ENCODE peak calls at places on chromosomes 1 and 21, in five cellular contexts. One of them, this sample, is unnamed.

GRCh38 chr1:247105966-247106365 is 1.8 kb upstream of the ZNF669 start:
- DNase-seq in A549: no peak
- DNase-seq in GM23338: no peak
- DNase-seq in K562: no peak
- DNase-seq in GM12878: no peak
- DNase-seq in this sample: no peak

GRCh38 chr1:80582980-80583379 is 1217.8 kb upstream of the ADGRL2 start:
- DNase-seq in A549: no peak
- DNase-seq in GM23338: no peak
- DNase-seq in K562: no peak
- DNase-seq in GM12878: no peak
- DNase-seq in this sample: no peak

GRCh38 chr1:223500560-223501425 is 107.6 kb downstream of the CCDC185 start:
- DNase-seq in A549: peak
- DNase-seq in GM23338: peak
- DNase-seq in K562: no peak
- DNase-seq in GM12878: no peak
- DNase-seq in this sample: no peak

GRCh38 chr1:209785592-209785991 is 1.2 kb upstream of the C1orf74 start:
- DNase-seq in A549: no peak
- DNase-seq in GM23338: no peak
- DNase-seq in K562: no peak
- DNase-seq in GM12878: no peak
- DNase-seq in this sample: no peak

GRCh38 chr21:32994305-32994704 is 31.4 kb upstream of the OLIG2 start:
- DNase-seq in A549: no peak
- DNase-seq in GM23338: peak
- DNase-seq in K562: peak
- DNase-seq in GM12878: no peak
- DNase-seq in this sample: no peak

GRCh38 chr1:204018460-204018859 is 54.5 kb upstream of the SOX13 start:
- DNase-seq in A549: no peak
- DNase-seq in GM23338: no peak
- DNase-seq in K562: no peak
- DNase-seq in GM12878: no peak
- DNase-seq in this sample: no peak

GRCh38 chr1:18972531-18972930 is 16.1 kb upstream of the IFFO2 start:
- DNase-seq in A549: peak
- DNase-seq in GM23338: no peak
- DNase-seq in K562: no peak
- DNase-seq in GM12878: no peak
- DNase-seq in this sample: no peak

GRCh38 chr1:36126005-36126716 is 1.1 kb upstream of the COL8A2 start:
- DNase-seq in A549: no peak
- DNase-seq in GM23338: peak
- DNase-seq in K562: no peak
- DNase-seq in GM12878: no peak
- DNase-seq in this sample: no peak

GRCh38 chr1:43305461-43305860 is 4.7 kb downstream of the TIE1 start:
- DNase-seq in A549: no peak
- DNase-seq in GM23338: no peak
- DNase-seq in K562: no peak
- DNase-seq in GM12878: no peak
- DNase-seq in this sample: no peak

GRCh38 chr1:76141898-76142297 is 67.4 kb downstream of the ST6GALNAC3 start:
- DNase-seq in A549: no peak
- DNase-seq in GM23338: peak
- DNase-seq in K562: no peak
- DNase-seq in GM12878: no peak
- DNase-seq in this sample: no peak

GRCh38 chr1:67307251-67308060 is at the start of gene IL12RB2:
- DNase-seq in A549: no peak
- DNase-seq in GM23338: peak
- DNase-seq in K562: no peak
- DNase-seq in GM12878: no peak
- DNase-seq in this sample: no peak

GRCh38 chr1:172638885-172639831 is 19.7 kb upstream of the FASLG start:
- DNase-seq in A549: peak
- DNase-seq in GM23338: no peak
- DNase-seq in K562: no peak
- DNase-seq in GM12878: peak
- DNase-seq in this sample: peak

GRCh38 chr1:239819075-239819474 is 272.6 kb upstream of the FMN2 start:
- DNase-seq in A549: no peak
- DNase-seq in GM23338: peak
- DNase-seq in K562: no peak
- DNase-seq in GM12878: no peak
- DNase-seq in this sample: no peak

GRCh38 chr1:246319111-246319510 is 188.0 kb downstream of the SMYD3 start:
- DNase-seq in A549: no peak
- DNase-seq in GM23338: no peak
- DNase-seq in K562: no peak
- DNase-seq in GM12878: no peak
- DNase-seq in this sample: no peak

GRCh38 chr1:179761296-179761695 is 18.2 kb downstream of the FAM163A start:
- DNase-seq in A549: no peak
- DNase-seq in GM23338: no peak
- DNase-seq in K562: no peak
- DNase-seq in GM12878: no peak
- DNase-seq in this sample: no peak

GRCh38 chr1:60037061-60037460 is 36.5 kb downstream of the C1orf87 start:
- DNase-seq in A549: no peak
- DNase-seq in GM23338: no peak
- DNase-seq in K562: no peak
- DNase-seq in GM12878: no peak
- DNase-seq in this sample: no peak

GRCh38 chr1:230828421-230828820 is 39.9 kb downstream of the C1orf198 start:
- DNase-seq in A549: no peak
- DNase-seq in GM23338: no peak
- DNase-seq in K562: no peak
- DNase-seq in GM12878: no peak
- DNase-seq in this sample: no peak

GRCh38 chr1:1665815-1666251 is 7.0 kb upstream of the CDK11B start:
- DNase-seq in A549: peak
- DNase-seq in GM23338: peak
- DNase-seq in K562: peak
- DNase-seq in GM12878: no peak
- DNase-seq in this sample: no peak

GRCh38 chr1:30012455-30013440 is 710.6 kb downstream of the MATN1 start:
- DNase-seq in A549: no peak
- DNase-seq in GM23338: no peak
- DNase-seq in K562: no peak
- DNase-seq in GM12878: no peak
- DNase-seq in this sample: no peak

GRCh38 chr21:33789697-33790096 is 125.9 kb downstream of the ATP5PO start:
- DNase-seq in A549: no peak
- DNase-seq in GM23338: no peak
- DNase-seq in K562: no peak
- DNase-seq in GM12878: no peak
- DNase-seq in this sample: no peak

GRCh38 chr1:204027446-204027845 is 45.5 kb upstream of the SOX13 start:
- DNase-seq in A549: no peak
- DNase-seq in GM23338: no peak
- DNase-seq in K562: no peak
- DNase-seq in GM12878: no peak
- DNase-seq in this sample: no peak

GRCh38 chr21:33968082-33968997 is 52.7 kb upstream of the ATP5PO start:
- DNase-seq in A549: peak
- DNase-seq in GM23338: peak
- DNase-seq in K562: peak
- DNase-seq in GM12878: no peak
- DNase-seq in this sample: peak

GRCh38 chr1:232709339-232709738 is 79.4 kb upstream of the SIPA1L2 start:
- DNase-seq in A549: no peak
- DNase-seq in GM23338: no peak
- DNase-seq in K562: no peak
- DNase-seq in GM12878: no peak
- DNase-seq in this sample: no peak

DNA sequence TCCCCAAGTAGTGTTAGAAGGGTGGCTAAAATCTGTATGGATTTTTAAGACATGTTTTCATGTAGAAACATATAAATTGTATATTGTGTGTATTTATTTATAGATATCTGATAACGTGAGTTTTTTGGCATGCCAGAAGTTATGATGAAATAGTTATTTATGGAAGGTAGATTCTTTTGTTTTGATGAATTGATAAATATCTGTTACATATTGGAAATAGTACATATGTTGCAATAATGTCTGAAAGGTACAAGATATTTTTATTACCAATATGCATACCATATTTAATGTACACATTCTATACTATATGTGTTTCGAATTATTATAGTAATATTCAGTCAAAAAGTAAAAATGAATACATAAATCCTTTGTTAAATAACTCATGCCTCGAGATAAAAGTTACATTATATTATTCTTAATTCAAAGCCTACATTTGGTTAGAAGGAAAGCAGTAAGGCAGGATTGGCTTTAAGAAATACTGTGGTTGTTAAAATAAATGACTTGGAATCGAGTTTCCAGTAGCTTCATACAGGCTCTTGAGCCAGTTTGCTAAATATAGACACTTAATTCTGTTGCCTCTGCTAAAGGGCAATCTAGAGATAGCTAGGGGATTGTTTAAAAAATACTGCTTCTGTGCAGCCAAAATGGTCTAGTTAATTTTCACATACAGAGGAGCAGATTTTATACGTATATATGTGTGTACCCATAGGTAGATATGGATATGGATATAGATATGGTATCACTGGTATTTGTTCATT is 1175.1 kb upstream of the B3GALT2 start:
- DNase-seq in A549: no peak
- DNase-seq in GM23338: no peak
- DNase-seq in K562: no peak
- DNase-seq in GM12878: no peak
- DNase-seq in this sample: no peak
- TF ChIP-seq JUNB in A549: no peak
- TF ChIP-seq JUNB in GM23338: no peak
- TF ChIP-seq JUNB in K562: no peak
- TF ChIP-seq JUNB in GM12878: no peak
- TF ChIP-seq JUNB in this sample: no peak

DNA sequence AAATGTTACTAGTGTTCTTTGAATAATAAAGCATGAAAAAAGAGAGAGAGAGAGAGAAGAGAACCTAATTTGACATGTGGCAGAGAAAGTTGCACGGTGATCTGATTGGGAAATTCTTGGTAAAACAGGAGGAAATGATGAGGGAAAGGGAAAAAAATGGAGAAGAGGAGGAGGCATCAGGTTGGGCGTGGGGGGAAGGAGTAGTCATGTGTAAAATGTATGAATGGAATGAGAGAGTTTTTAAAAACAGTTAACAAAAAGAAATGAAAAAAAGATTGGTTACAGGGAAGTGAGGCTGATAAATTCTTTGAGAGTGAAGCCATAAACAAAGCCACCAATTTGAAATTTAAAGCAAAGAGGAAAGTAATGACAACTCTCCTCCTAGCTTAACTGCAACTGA is 409.2 kb downstream of the USH2A start:
- DNase-seq in A549: no peak
- DNase-seq in GM23338: no peak
- DNase-seq in K562: no peak
- DNase-seq in GM12878: no peak
- DNase-seq in this sample: no peak
- TF ChIP-seq JUNB in A549: no peak
- TF ChIP-seq JUNB in GM23338: no peak
- TF ChIP-seq JUNB in K562: no peak
- TF ChIP-seq JUNB in GM12878: no peak
- TF ChIP-seq JUNB in this sample: no peak

DNA sequence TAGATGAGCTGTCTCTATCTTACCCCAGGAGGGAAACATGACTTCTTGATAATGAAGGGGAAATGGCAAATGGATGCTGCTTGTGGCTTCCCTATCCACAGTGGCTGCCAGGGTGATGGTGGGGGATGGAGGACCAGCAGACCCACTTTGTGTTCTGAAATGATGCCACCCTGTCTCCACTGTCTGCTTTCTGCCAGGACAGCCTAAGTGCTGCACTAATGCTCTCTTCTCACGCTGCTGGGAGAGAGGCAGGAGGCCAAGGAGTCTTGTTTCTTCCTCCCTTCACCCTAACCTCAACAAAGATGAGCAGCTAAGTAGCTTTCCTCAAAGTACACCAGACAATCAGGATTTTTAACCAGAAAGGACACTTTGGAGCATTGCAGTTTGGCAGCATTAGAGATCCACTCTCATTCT is 36.6 kb downstream of the XCL1 start:
- DNase-seq in A549: no peak
- DNase-seq in GM23338: no peak
- DNase-seq in K562: no peak
- DNase-seq in GM12878: no peak
- DNase-seq in this sample: no peak
- TF ChIP-seq JUNB in A549: no peak
- TF ChIP-seq JUNB in GM23338: no peak
- TF ChIP-seq JUNB in K562: no peak
- TF ChIP-seq JUNB in GM12878: no peak
- TF ChIP-seq JUNB in this sample: no peak

GRCh38 chr1:38396606-38397005 is 350.0 kb upstream of the POU3F1 start:
- DNase-seq in A549: no peak
- DNase-seq in GM23338: no peak
- DNase-seq in K562: no peak
- DNase-seq in GM12878: no peak
- DNase-seq in this sample: no peak

GRCh38 chr1:38394303-38394702 is 347.7 kb upstream of the POU3F1 start:
- DNase-seq in A549: no peak
- DNase-seq in GM23338: no peak
- DNase-seq in K562: no peak
- DNase-seq in GM12878: no peak
- DNase-seq in this sample: no peak

GRCh38 chr1:38392866-38393265 is 346.3 kb upstream of the POU3F1 start:
- DNase-seq in A549: no peak
- DNase-seq in GM23338: no peak
- DNase-seq in K562: no peak
- DNase-seq in GM12878: no peak
- DNase-seq in this sample: no peak
- TF ChIP-seq JUNB in A549: no peak
- TF ChIP-seq JUNB in GM23338: no peak
- TF ChIP-seq JUNB in K562: no peak
- TF ChIP-seq JUNB in GM12878: no peak
- TF ChIP-seq JUNB in this sample: no peak

GRCh38 chr1:234546387-234546704 is 63.6 kb downstream of the IRF2BP2 start:
- DNase-seq in A549: no peak
- DNase-seq in GM23338: no peak
- DNase-seq in K562: no peak
- DNase-seq in GM12878: no peak
- DNase-seq in this sample: no peak

GRCh38 chr1:234545512-234546386 is 64.2 kb downstream of the IRF2BP2 start:
- DNase-seq in A549: peak
- DNase-seq in GM23338: no peak
- DNase-seq in K562: no peak
- DNase-seq in GM12878: no peak
- DNase-seq in this sample: peak

GRCh38 chr1:234544094-234544579 is 65.2 kb upstream of the TARBP1 start:
- DNase-seq in A549: peak
- DNase-seq in GM23338: no peak
- DNase-seq in K562: peak
- DNase-seq in GM12878: no peak
- DNase-seq in this sample: peak

GRCh38 chr1:234549447-234550021 is 60.4 kb downstream of the IRF2BP2 start:
- DNase-seq in A549: no peak
- DNase-seq in GM23338: no peak
- DNase-seq in K562: no peak
- DNase-seq in GM12878: no peak
- DNase-seq in this sample: no peak

GRCh38 chr1:234546890-234547788 is 62.8 kb downstream of the IRF2BP2 start:
- DNase-seq in A549: no peak
- DNase-seq in GM23338: no peak
- DNase-seq in K562: peak
- DNase-seq in GM12878: no peak
- DNase-seq in this sample: no peak
- TF ChIP-seq JUNB in A549: no peak
- TF ChIP-seq JUNB in GM23338: no peak
- TF ChIP-seq JUNB in K562: no peak
- TF ChIP-seq JUNB in GM12878: no peak
- TF ChIP-seq JUNB in this sample: no peak